ENCODE peak calls at places on chromosomes 12 and 14, in seven cellular contexts. F is Peyer's patch; J is CD8-positive, alpha-beta T cell; D is left ventricle myocardium inferior; E is body of pancreas; K is uterus; Q is cardiac muscle cell. X is an unnamed sample. For H3K4me1, the result is how much of the 10 kb centered on the place peaks cover.

GRCh38 chr14:102558566-102558965 is 33.9 kb upstream of the RCOR1 start:
- DNase-seq in F (no peak), J (no peak), D (no peak), E (no peak), K (no peak), Q (no peak), X (no peak)

GRCh38 chr14:74618078-74618952 is 6.3 kb upstream of the LTBP2 start:
- DNase-seq in F (peak), J (peak), D (no peak), E (peak), K (no peak), Q (no peak), X (no peak)

GRCh38 chr14:43535231-43535838 is 971.7 kb downstream of the FSCB start:
- DNase-seq in F (no peak), J (no peak), D (no peak), E (no peak), K (no peak), Q (no peak), X (no peak)

GRCh38 chr14:58560208-58560607 is 77.6 kb upstream of the DACT1 start:
- DNase-seq in F (no peak), J (no peak), D (no peak), E (no peak), K (no peak), Q (peak), X (no peak)

GRCh38 chr12:79326663-79327062 is 364.1 kb downstream of the PAWR start:
- DNase-seq in F (no peak), J (no peak), D (no peak), E (no peak), K (no peak), Q (no peak), X (no peak)

GRCh38 chr14:73237219-73237785 is at the start of gene PAPLN:
- DNase-seq in F (no peak), J (no peak), D (no peak), E (peak), K (peak), Q (peak), X (no peak)

GRCh38 chr14:61334197-61334701 is 12.9 kb downstream of the PRKCH start:
- DNase-seq in F (no peak), J (peak), D (no peak), E (no peak), K (no peak), Q (peak), X (no peak)

GRCh38 chr12:3523728-3524127 is 32.7 kb downstream of the PRMT8 start:
- DNase-seq in F (no peak), J (no peak), D (no peak), E (no peak), K (no peak), Q (no peak), X (no peak)

GRCh38 chr12:6536894-6537579 is 2.7 kb downstream of the GAPDH start:
- DNase-seq in F (no peak), J (no peak), D (no peak), E (no peak), K (no peak), Q (no peak), X (no peak)

GRCh38 chr14:56121786-56122185 is 3.6 kb downstream of the PELI2 start:
- DNase-seq in F (no peak), J (no peak), D (no peak), E (no peak), K (no peak), Q (no peak), X (no peak)

GRCh38 chr14:63179383-63179782 is 24.9 kb upstream of the RHOJ start:
- DNase-seq in F (no peak), J (no peak), D (peak), E (no peak), K (no peak), Q (no peak), X (no peak)

GRCh38 chr14:66496911-66497310 is 10.7 kb downstream of the CCDC196 start:
- DNase-seq in F (no peak), J (no peak), D (no peak), E (no peak), K (no peak), Q (peak), X (no peak)

GRCh38 chr12:49631336-49631907 is 8.1 kb downstream of the PRPF40B start:
- DNase-seq in F (peak), J (no peak), D (no peak), E (no peak), K (no peak), Q (no peak), X (peak)
- H3K27ac ChIP-seq in F (no peak), J (no peak), D (no peak), E (no peak), K (no peak), Q (no peak), X (no peak)

GRCh38 chr12:65953621-65954020 is 129.3 kb downstream of the HMGA2 start:
- DNase-seq in F (no peak), J (no peak), D (no peak), E (no peak), K (no peak), Q (no peak), X (no peak)

GRCh38 chr12:65949986-65950385 is 125.7 kb downstream of the HMGA2 start:
- DNase-seq in F (no peak), J (no peak), D (no peak), E (no peak), K (no peak), Q (no peak), X (no peak)

GRCh38 chr12:65951697-65952096 is 127.4 kb downstream of the HMGA2 start:
- DNase-seq in F (no peak), J (no peak), D (no peak), E (no peak), K (no peak), Q (no peak), X (no peak)

GRCh38 chr12:65955418-65955817 is 131.1 kb downstream of the HMGA2 start:
- DNase-seq in F (no peak), J (no peak), D (no peak), E (no peak), K (no peak), Q (no peak), X (no peak)

GRCh38 chr12:65952737-65953209 is 128.5 kb downstream of the HMGA2 start:
- DNase-seq in F (no peak), J (no peak), D (no peak), E (no peak), K (no peak), Q (no peak), X (no peak)
- H3K4me1 ChIP-seq in F (under half), J (under half), D (under half), E (under half), K (under half), Q (under half), X (under half)

DNA sequence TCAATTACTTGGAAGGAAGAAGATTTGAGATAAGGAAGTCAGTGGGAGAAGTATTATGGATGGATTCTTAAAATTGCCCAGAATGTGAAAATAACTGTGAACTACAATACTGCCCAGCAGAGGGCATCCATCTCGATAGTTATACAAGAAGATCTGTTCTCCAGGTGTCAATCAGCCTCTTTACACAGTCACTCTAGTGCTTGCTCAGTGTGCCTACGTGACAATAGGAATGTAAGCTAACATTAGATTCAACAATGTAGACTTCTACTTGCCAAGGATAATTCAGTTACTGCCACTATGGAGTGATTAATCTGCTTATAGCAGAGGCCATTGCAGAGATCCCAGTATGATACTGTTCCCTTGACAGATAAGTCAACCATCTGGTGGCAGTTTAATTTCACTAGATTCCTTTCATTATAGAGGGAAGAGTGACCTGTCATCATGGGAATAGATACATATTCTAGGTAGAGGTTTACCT is 10.6 kb upstream of the MAP4K5 start:
- DNase-seq in F (peak), J (peak), D (no peak), E (peak), K (peak), Q (peak), X (no peak)
- TF ChIP-seq CTCF in F (peak), J (peak), D (peak), E (peak), K (peak), Q (peak), X (peak)

GRCh38 chr14:69010632-69011031 is 31.5 kb upstream of the ACTN1 start:
- DNase-seq in F (no peak), J (peak), D (no peak), E (no peak), K (no peak), Q (no peak), X (no peak)

GRCh38 chr14:69012251-69012953 is 33.3 kb upstream of the ACTN1 start:
- DNase-seq in F (no peak), J (no peak), D (no peak), E (no peak), K (no peak), Q (no peak), X (no peak)

GRCh38 chr14:69013943-69014782 is 35.1 kb upstream of the ACTN1 start:
- DNase-seq in F (no peak), J (no peak), D (peak), E (peak), K (no peak), Q (peak), X (no peak)

GRCh38 chr14:69017706-69018105 is 38.6 kb upstream of the ACTN1 start:
- DNase-seq in F (no peak), J (no peak), D (no peak), E (no peak), K (no peak), Q (no peak), X (no peak)

DNA sequence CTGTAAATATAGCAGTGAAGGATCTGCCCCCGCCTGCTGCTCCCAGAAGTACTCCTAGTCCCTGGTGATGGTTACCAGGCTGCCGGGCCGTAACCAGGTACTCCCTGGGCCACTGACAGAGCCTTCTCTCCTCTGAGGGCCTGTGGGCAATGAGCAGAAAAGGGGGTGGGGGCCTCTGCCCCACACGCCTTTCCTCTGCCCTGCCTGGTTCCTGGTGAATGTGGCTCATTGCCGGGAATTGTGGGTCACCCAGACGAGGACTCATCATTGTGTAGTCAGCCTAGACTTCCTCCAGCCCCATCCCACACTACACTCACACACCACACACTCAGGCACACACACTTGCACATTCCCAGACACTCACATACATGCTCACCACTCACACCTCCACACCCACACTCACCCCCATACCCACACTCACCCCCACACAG is 35.7 kb upstream of the ACTN1 start:
- DNase-seq in F (no peak), J (no peak), D (no peak), E (no peak), K (no peak), Q (no peak), X (no peak)
- H3K27ac ChIP-seq in F (no peak), J (no peak), D (no peak), E (no peak), K (no peak), Q (peak), X (no peak)

DNA sequence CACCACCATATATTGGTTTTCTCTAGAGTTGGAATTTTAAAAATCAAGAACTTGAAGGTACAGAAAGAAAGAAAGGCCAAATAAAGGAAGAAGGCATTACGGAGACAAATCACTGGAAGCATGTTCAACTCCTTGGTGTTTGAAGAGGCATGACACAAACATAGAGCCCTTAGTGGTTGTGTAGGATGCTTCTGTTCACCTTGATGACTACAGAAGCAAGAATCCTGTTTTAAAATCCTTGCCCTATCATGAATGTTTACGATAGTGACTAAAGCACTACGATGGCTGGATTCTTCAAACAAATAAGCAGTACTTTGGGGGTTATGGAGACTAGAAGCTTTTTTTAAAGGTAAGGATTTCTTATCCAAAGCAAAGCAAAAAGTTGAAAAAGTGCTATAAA is 10.3 kb upstream of the ISM2 start:
- DNase-seq in F (no peak), J (no peak), D (no peak), E (no peak), K (no peak), Q (no peak), X (no peak)
- H3K4me1 ChIP-seq in F (under half), J (under half), D (under half), E (under half), K (under half), Q (under half), X (under half)

GRCh38 chr12:55850893-55851292 is 8.2 kb upstream of the MMP19 start:
- DNase-seq in F (no peak), J (no peak), D (no peak), E (no peak), K (no peak), Q (peak), X (peak)
- TF ChIP-seq CTCF in F (no peak), J (no peak), D (no peak), E (no peak), K (no peak), Q (no peak), X (no peak)